ENCODE peak calls at places on chromosomes 4 and X, in six cellular contexts. B, X, N, H, M and J are unnamed samples.

GRCh38 chr4:144174401-144175067 is 34.0 kb upstream of the GYPA start:
- DNase-seq in B (peak), X (peak), N (peak), H (no peak), M (peak), J (peak)

GRCh38 chr4:118968813-118969212 is 80.2 kb downstream of the SYNPO2 start:
- DNase-seq in B (no peak), X (no peak), N (no peak), H (no peak), M (no peak), J (no peak)

GRCh38 chr4:119124314-119124713 is 11.3 kb upstream of the MYOZ2 start:
- DNase-seq in B (no peak), X (no peak), N (no peak), H (no peak), M (no peak), J (no peak)

GRCh38 chr4:152115794-152116193 is 355.0 kb upstream of the GATB start:
- DNase-seq in B (no peak), X (no peak), N (no peak), H (no peak), M (no peak), J (no peak)

GRCh38 chr4:154506253-154506652 is 14.7 kb upstream of the DCHS2 start:
- DNase-seq in B (no peak), X (peak), N (no peak), H (no peak), M (peak), J (peak)

GRCh38 chr4:136562842-136563241 is 969.5 kb downstream of the PCDH18 start:
- DNase-seq in B (no peak), X (no peak), N (no peak), H (no peak), M (no peak), J (peak)

GRCh38 chr4:153433753-153434105 is 32.4 kb upstream of the TMEM131L start:
- DNase-seq in B (no peak), X (no peak), N (no peak), H (no peak), M (no peak), J (no peak)

GRCh38 chrX:68895339-68896250 is 66.8 kb downstream of the EFNB1 start:
- DNase-seq in B (peak), X (peak), N (no peak), H (no peak), M (no peak), J (peak)

GRCh38 chr4:82780398-82781231 is 18.0 kb downstream of the SCD5 start:
- DNase-seq in B (no peak), X (peak), N (no peak), H (no peak), M (no peak), J (peak)

GRCh38 chr4:102640669-102641068 is 120.1 kb downstream of the MANBA start:
- DNase-seq in B (no peak), X (no peak), N (peak), H (no peak), M (no peak), J (peak)

GRCh38 chr4:122584517-122584916 is 36.3 kb downstream of the IL21 start:
- DNase-seq in B (peak), X (no peak), N (peak), H (no peak), M (no peak), J (peak)

GRCh38 chr4:24973471-24974251 is 57.1 kb downstream of the LGI2 start:
- DNase-seq in B (no peak), X (no peak), N (peak), H (no peak), M (no peak), J (peak)

GRCh38 chrX:135737361-135738071 is 24.1 kb downstream of the CT45A1 start:
- DNase-seq in B (no peak), X (no peak), N (no peak), H (no peak), M (no peak), J (peak)

GRCh38 chr4:54277691-54278090 is 48.6 kb downstream of the PDGFRA start:
- DNase-seq in B (peak), X (peak), N (peak), H (no peak), M (no peak), J (peak)

GRCh38 chrX:11913001-11913400 is 155.0 kb downstream of the MSL3 start:
- DNase-seq in B (no peak), X (no peak), N (no peak), H (no peak), M (no peak), J (no peak)

GRCh38 chr4:112637552-112637866 is 566 bp downstream of the LARP7 start:
- DNase-seq in B (no peak), X (no peak), N (no peak), H (no peak), M (no peak), J (no peak)

GRCh38 chr4:112636688-112637551 is at the start of the genes LARP7 and ZGRF1:
- DNase-seq in B (peak), X (peak), N (peak), H (peak), M (peak), J (peak)

DNA sequence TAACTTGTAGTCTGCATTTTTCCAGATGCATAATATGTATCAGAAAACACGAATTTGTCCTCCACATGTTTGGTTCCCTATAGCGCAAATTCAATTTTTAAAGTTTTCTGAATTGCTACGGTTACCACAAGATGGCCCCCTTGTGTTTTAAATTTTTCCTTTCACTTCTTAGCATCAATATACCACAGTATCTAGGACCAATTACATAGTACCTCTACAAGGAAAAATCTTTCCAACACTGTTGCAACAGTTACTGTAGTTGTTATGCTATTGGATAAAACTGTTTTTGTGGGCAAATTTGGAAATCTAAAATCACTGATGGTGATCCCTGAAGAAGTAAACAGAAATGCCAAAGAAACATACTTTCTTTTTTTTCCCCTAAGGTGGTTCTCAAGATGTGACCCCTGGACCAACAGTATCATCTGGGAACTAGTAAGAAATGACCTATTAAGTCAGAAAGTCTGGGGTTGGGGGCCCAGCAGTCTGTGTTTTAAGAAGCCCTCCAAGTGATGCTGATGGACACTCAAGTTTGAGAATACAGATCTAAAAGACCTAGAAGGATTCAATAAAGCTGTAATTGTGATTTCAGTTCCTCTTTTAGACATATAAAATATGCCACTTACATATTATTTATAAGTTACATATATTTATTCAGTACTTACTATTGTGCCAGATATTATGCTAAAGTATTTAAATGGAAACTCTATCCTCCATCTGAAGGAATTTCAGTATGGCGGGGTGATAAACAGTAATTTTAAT is 3.1 kb downstream of the ZGRF1 start:
- DNase-seq in B (peak), X (no peak), N (no peak), H (no peak), M (peak), J (peak)
- TF ChIP-seq CTCF in B (peak), X (no peak), N (peak), H (peak), M (peak), J (peak)

GRCh38 chrX:23904096-23904495 is 3.6 kb downstream of the APOO start:
- DNase-seq in B (no peak), X (no peak), N (no peak), H (no peak), M (peak), J (peak)

GRCh38 chrX:23907496-23908218 is at the start of the genes APOO and CXorf58:
- DNase-seq in B (peak), X (peak), N (no peak), H (peak), M (peak), J (peak)

GRCh38 chrX:23907106-23907495 is 637 bp downstream of the APOO start:
- DNase-seq in B (peak), X (no peak), N (no peak), H (no peak), M (peak), J (no peak)

GRCh38 chrX:23911436-23911835 is 3.6 kb downstream of the CXorf58 start:
- DNase-seq in B (no peak), X (no peak), N (no peak), H (no peak), M (no peak), J (no peak)

GRCh38 chrX:23908219-23909003 is 605 bp downstream of the CXorf58 start:
- DNase-seq in B (no peak), X (no peak), N (no peak), H (no peak), M (no peak), J (no peak)
- TF ChIP-seq CTCF in B (peak), X (no peak), N (peak), H (peak), M (peak), J (no peak)

GRCh38 chr4:99615210-99615834 is 40.7 kb downstream of the MTTP start:
- DNase-seq in B (no peak), X (no peak), N (no peak), H (no peak), M (no peak), J (no peak)
- TF ChIP-seq CTCF in B (no peak), X (no peak), N (peak), H (no peak), M (no peak), J (no peak)

GRCh38 chr4:65343342-65343741 is 326.9 kb downstream of the EPHA5 start:
- DNase-seq in B (no peak), X (no peak), N (no peak), H (no peak), M (no peak), J (no peak)
- TF ChIP-seq CTCF in B (no peak), X (no peak), N (no peak), H (no peak), M (no peak), J (no peak)

DNA sequence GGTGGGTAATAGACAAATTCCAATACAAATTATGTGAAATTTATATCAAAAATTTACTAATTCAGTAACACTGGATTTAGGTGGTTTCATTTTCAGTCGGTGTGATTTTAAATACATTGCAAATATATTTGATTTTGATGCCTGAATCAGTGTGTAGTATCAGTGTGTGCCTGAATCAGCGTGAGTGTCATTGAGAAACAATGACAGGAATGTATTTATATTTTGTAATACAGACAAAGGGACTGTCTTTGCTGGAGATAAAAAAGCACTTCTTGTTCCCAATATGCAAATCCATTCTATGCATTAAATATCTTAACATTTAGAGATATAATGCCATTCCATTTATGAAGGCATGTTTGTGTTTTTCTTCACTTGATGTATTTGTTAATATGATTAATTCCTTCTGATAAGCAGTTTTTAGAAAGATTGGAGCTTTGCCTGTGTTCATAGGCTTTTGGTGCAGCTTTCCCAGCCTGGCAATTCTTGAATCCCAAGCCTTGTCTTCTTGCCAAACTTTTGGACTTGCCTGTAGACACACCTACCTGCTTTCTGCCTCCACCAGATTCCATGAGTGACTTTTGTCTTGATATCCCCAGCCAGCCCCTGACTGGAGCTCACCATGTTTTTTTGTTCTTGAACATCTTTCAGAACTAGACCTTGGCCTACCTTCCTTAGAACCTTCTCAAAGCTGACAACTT is 243.8 kb downstream of the ADGRL3 start:
- DNase-seq in B (peak), X (no peak), N (no peak), H (no peak), M (no peak), J (peak)
- TF ChIP-seq CTCF in B (no peak), X (no peak), N (no peak), H (no peak), M (no peak), J (no peak)

GRCh38 chrX:47723083-47723482 is 64.1 kb upstream of the UXT start:
- DNase-seq in B (no peak), X (no peak), N (no peak), H (no peak), M (no peak), J (no peak)

GRCh38 chrX:47722260-47722659 is 63.3 kb upstream of the UXT start:
- DNase-seq in B (no peak), X (no peak), N (no peak), H (no peak), M (no peak), J (no peak)

DNA sequence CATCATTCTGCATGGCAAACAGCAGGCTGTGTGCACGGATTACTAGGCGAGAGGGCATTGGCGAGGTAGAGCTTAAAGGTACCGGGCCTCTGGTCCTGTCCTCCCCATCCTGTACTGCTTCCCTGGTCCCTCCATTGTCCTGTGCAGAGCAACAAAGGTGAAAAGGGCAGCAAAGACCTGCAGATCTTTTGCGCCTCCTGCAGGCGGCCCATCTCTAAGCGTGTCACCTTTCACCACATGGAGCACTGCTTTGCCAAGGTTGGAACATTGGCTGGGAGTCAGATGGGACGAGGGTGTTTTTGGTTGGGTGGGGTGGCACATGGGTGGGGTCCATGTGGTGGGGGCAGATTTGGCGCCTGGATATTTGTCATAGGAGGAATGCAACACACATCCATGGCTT is 64.7 kb upstream of the UXT start:
- DNase-seq in B (no peak), X (no peak), N (no peak), H (no peak), M (peak), J (no peak)
- TF ChIP-seq CTCF in B (no peak), X (no peak), N (peak), H (no peak), M (peak), J (no peak)

DNA sequence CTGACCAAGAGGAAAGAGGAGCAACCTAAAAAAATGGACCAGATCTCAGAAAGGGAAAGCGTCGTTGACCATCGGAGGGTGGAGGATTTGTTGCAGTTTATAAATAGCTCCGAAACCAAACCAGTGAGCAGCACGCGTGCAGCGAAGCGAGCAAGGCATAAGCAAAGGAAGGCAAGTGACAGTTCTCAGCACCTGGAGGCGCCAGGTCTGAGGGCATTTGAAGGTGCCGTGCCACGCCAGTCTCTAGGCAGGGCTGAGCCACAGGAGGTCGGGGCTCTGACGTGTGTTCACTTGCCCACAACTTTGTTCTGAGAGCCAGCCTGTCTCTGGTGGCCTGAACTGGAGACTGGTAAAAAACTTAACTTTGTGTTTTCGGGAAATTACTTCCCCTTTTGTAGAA is 59.7 kb downstream of the TNIP2 start:
- DNase-seq in B (no peak), X (no peak), N (no peak), H (no peak), M (no peak), J (no peak)
- TF ChIP-seq CTCF in B (no peak), X (no peak), N (no peak), H (no peak), M (no peak), J (no peak)

DNA sequence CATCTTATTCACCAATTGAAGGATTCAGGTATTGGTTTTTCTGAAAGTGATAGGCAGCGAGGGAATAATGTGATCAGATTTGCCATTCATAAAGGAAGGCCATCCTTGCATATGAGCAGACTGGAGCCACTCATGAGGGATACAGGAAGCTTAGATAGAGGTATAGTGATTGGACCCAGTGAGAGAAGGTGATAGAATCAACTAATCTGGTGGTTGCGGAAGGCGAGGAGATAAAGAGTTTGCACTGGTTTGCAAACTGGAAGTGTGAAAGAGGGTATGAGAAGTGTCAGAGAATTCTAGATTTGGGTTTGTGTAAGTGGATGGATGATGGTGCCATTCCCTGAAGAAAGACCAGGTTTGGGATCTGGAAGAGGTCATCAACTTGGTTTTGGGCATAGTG is 57.3 kb upstream of the RASGEF1B start:
- DNase-seq in B (no peak), X (no peak), N (no peak), H (no peak), M (no peak), J (no peak)
- TF ChIP-seq CTCF in B (no peak), X (no peak), N (no peak), H (no peak), M (no peak), J (no peak)